ENCODE peak calls at places on chromosomes 2 and 18, in ten cellular contexts. G, U, L, O, W, R, N, Q, E and K are unnamed samples. For H3K27me3 and H3K36me3, the result is how much of the 10 kb centered on the place peaks cover.

GRCh38 chr2:99471635-99472326 is 18.0 kb downstream of the REV1 start:
- DNase-seq in G (no peak), U (no peak), L (no peak), O (no peak), W (no peak), R (no peak), N (no peak), Q (no peak), E (no peak), K (no peak)

GRCh38 chr2:119701352-119701751 is 22.4 kb downstream of the TMEM177 start:
- DNase-seq in G (no peak), U (no peak), L (no peak), O (no peak), W (no peak), R (no peak), N (no peak), Q (no peak), E (no peak), K (no peak)

GRCh38 chr2:129753261-129753660 is 226.2 kb upstream of the RAB6C start:
- DNase-seq in G (no peak), U (no peak), L (no peak), O (no peak), W (no peak), R (no peak), N (no peak), Q (peak), E (no peak), K (no peak)

GRCh38 chr2:30398488-30398887 is 48.6 kb upstream of the LCLAT1 start:
- DNase-seq in G (no peak), U (no peak), L (no peak), O (no peak), W (no peak), R (no peak), N (no peak), Q (no peak), E (no peak), K (no peak)

GRCh38 chr2:232977438-232977971 is 35.6 kb downstream of the NGEF start:
- DNase-seq in G (no peak), U (no peak), L (no peak), O (peak), W (no peak), R (no peak), N (no peak), Q (peak), E (peak), K (no peak)

GRCh38 chr2:57902578-57902977 is 144.0 kb upstream of the VRK2 start:
- DNase-seq in G (no peak), U (no peak), L (no peak), O (no peak), W (no peak), R (no peak), N (no peak), Q (no peak), E (no peak), K (no peak)

GRCh38 chr2:62597323-62597722 is 91.3 kb upstream of the TMEM17 start:
- DNase-seq in G (no peak), U (no peak), L (no peak), O (no peak), W (no peak), R (no peak), N (no peak), Q (no peak), E (no peak), K (no peak)

GRCh38 chr18:10518595-10519273 is 7.1 kb upstream of the NAPG start:
- DNase-seq in G (no peak), U (peak), L (peak), O (peak), W (peak), R (no peak), N (no peak), Q (peak), E (no peak), K (no peak)

GRCh38 chr18:32549248-32549842 is 78.7 kb upstream of the GAREM1 start:
- DNase-seq in G (peak), U (peak), L (peak), O (peak), W (peak), R (peak), N (peak), Q (no peak), E (peak), K (no peak)

GRCh38 chr2:173141666-173142065 is 66.0 kb downstream of the MAP3K20 start:
- DNase-seq in G (no peak), U (no peak), L (no peak), O (no peak), W (no peak), R (no peak), N (no peak), Q (no peak), E (no peak), K (no peak)

GRCh38 chr2:203759692-203760365 is 53.4 kb downstream of the CD28 start:
- DNase-seq in G (no peak), U (no peak), L (no peak), O (no peak), W (no peak), R (no peak), N (no peak), Q (no peak), E (no peak), K (no peak)

GRCh38 chr18:40868110-40868858 is 1086.8 kb upstream of the PIK3C3 start:
- DNase-seq in G (no peak), U (no peak), L (no peak), O (no peak), W (no peak), R (no peak), N (no peak), Q (no peak), E (no peak), K (no peak)

GRCh38 chr2:129849559-129850160 is 129.8 kb upstream of the RAB6C start:
- DNase-seq in G (no peak), U (no peak), L (no peak), O (no peak), W (no peak), R (no peak), N (no peak), Q (no peak), E (no peak), K (peak)

GRCh38 chr2:137123241-137123640 is 357.9 kb downstream of the THSD7B start:
- DNase-seq in G (no peak), U (no peak), L (no peak), O (no peak), W (no peak), R (no peak), N (no peak), Q (no peak), E (no peak), K (no peak)

GRCh38 chr18:22470511-22471181 is 52.9 kb upstream of the CTAGE1 start:
- DNase-seq in G (no peak), U (peak), L (no peak), O (no peak), W (no peak), R (no peak), N (no peak), Q (peak), E (no peak), K (no peak)

GRCh38 chr2:240919161-240919781 is 13.1 kb downstream of the CROCC2 start:
- DNase-seq in G (no peak), U (peak), L (no peak), O (no peak), W (no peak), R (no peak), N (peak), Q (peak), E (peak), K (no peak)

GRCh38 chr2:57760448-57760847 is 286.2 kb upstream of the VRK2 start:
- DNase-seq in G (no peak), U (no peak), L (no peak), O (no peak), W (no peak), R (no peak), N (no peak), Q (no peak), E (no peak), K (no peak)

GRCh38 chr2:108943067-108943350 is 46.0 kb downstream of the EDAR start:
- DNase-seq in G (no peak), U (no peak), L (no peak), O (no peak), W (no peak), R (no peak), N (no peak), Q (no peak), E (no peak), K (no peak)

GRCh38 chr2:147679664-147680502 is 164.9 kb upstream of the ACVR2A start:
- DNase-seq in G (no peak), U (no peak), L (no peak), O (no peak), W (no peak), R (no peak), N (no peak), Q (no peak), E (no peak), K (no peak)

GRCh38 chr18:56377161-56377560 is 261.2 kb downstream of the TXNL1 start:
- DNase-seq in G (no peak), U (no peak), L (peak), O (no peak), W (no peak), R (no peak), N (no peak), Q (no peak), E (no peak), K (no peak)

GRCh38 chr2:96129528-96130120 is 8.7 kb downstream of the ASTL start:
- DNase-seq in G (no peak), U (no peak), L (no peak), O (no peak), W (no peak), R (peak), N (no peak), Q (no peak), E (no peak), K (no peak)

GRCh38 chr2:241339839-241340471 is 16.1 kb upstream of the FARP2 start:
- DNase-seq in G (no peak), U (no peak), L (no peak), O (no peak), W (no peak), R (no peak), N (no peak), Q (no peak), E (no peak), K (no peak)

GRCh38 chr2:212451786-212452200 is 86.8 kb downstream of the ERBB4 start:
- DNase-seq in G (no peak), U (no peak), L (no peak), O (no peak), W (no peak), R (no peak), N (no peak), Q (no peak), E (no peak), K (no peak)

GRCh38 chr18:40414155-40414754 is 1540.8 kb upstream of the PIK3C3 start:
- DNase-seq in G (no peak), U (no peak), L (no peak), O (no peak), W (no peak), R (no peak), N (no peak), Q (no peak), E (no peak), K (no peak)

GRCh38 chr2:55992465-55992864 is 68.9 kb upstream of the EFEMP1 start:
- DNase-seq in G (no peak), U (no peak), L (peak), O (no peak), W (no peak), R (no peak), N (no peak), Q (peak), E (no peak), K (no peak)

GRCh38 chr2:131016826-131017596 is 76.2 kb downstream of the FAM168B start:
- DNase-seq in G (no peak), U (no peak), L (no peak), O (no peak), W (no peak), R (no peak), N (no peak), Q (no peak), E (no peak), K (no peak)

GRCh38 chr2:134677866-134678774 is 40.7 kb downstream of the TMEM163 start:
- DNase-seq in G (no peak), U (no peak), L (no peak), O (no peak), W (no peak), R (no peak), N (no peak), Q (no peak), E (no peak), K (no peak)

GRCh38 chr18:48393776-48394175 is 15.4 kb downstream of the ZBTB7C start:
- DNase-seq in G (no peak), U (no peak), L (no peak), O (no peak), W (no peak), R (no peak), N (no peak), Q (no peak), E (no peak), K (no peak)

GRCh38 chr2:151381266-151381665 is 23.9 kb downstream of the TNFAIP6 start:
- DNase-seq in G (no peak), U (no peak), L (no peak), O (no peak), W (no peak), R (no peak), N (no peak), Q (no peak), E (no peak), K (no peak)

GRCh38 chr2:196113061-196113974 is 44.7 kb upstream of the DNAH7 start:
- DNase-seq in G (no peak), U (no peak), L (no peak), O (no peak), W (no peak), R (no peak), N (no peak), Q (no peak), E (no peak), K (no peak)

GRCh38 chr2:101047774-101048173 is 45.7 kb downstream of the RPL31 start:
- DNase-seq in G (no peak), U (peak), L (no peak), O (no peak), W (peak), R (no peak), N (no peak), Q (no peak), E (no peak), K (no peak)

GRCh38 chr2:105320651-105321215 is 8.8 kb downstream of the TGFBRAP1 start:
- DNase-seq in G (no peak), U (no peak), L (no peak), O (no peak), W (no peak), R (no peak), N (no peak), Q (no peak), E (no peak), K (no peak)

GRCh38 chr2:27663160-27663462 is 303 bp downstream of the SUPT7L start:
- DNase-seq in G (no peak), U (no peak), L (no peak), O (no peak), W (peak), R (no peak), N (no peak), Q (no peak), E (no peak), K (no peak)

GRCh38 chr2:41717883-41718282 is 329.9 kb upstream of the PKDCC start:
- DNase-seq in G (no peak), U (no peak), L (no peak), O (no peak), W (no peak), R (no peak), N (no peak), Q (no peak), E (no peak), K (no peak)

GRCh38 chr2:74847075-74847858 is 13.3 kb downstream of the HK2 start:
- DNase-seq in G (no peak), U (no peak), L (no peak), O (no peak), W (no peak), R (no peak), N (no peak), Q (no peak), E (no peak), K (no peak)

GRCh38 chr2:236308855-236309668 is 44.9 kb upstream of the ASB18 start:
- DNase-seq in G (no peak), U (no peak), L (no peak), O (no peak), W (no peak), R (no peak), N (no peak), Q (no peak), E (no peak), K (no peak)

GRCh38 chr2:41414486-41415230 is 633.2 kb upstream of the PKDCC start:
- DNase-seq in G (no peak), U (no peak), L (no peak), O (no peak), W (no peak), R (no peak), N (no peak), Q (no peak), E (no peak), K (no peak)

GRCh38 chr18:11148655-11149440 is 521 bp downstream of the PIEZO2 start:
- DNase-seq in G (no peak), U (no peak), L (no peak), O (no peak), W (no peak), R (no peak), N (no peak), Q (no peak), E (peak), K (no peak)

GRCh38 chr2:197130318-197130717 is 180.3 kb downstream of the ANKRD44 start:
- DNase-seq in G (peak), U (no peak), L (no peak), O (no peak), W (no peak), R (no peak), N (no peak), Q (no peak), E (no peak), K (peak)

GRCh38 chr2:117834992-117835391 is 20.5 kb downstream of the DDX18 start:
- DNase-seq in G (no peak), U (no peak), L (no peak), O (no peak), W (no peak), R (no peak), N (no peak), Q (no peak), E (no peak), K (no peak)

GRCh38 chr2:117833911-117834310 is 19.4 kb downstream of the DDX18 start:
- DNase-seq in G (no peak), U (no peak), L (no peak), O (no peak), W (no peak), R (no peak), N (no peak), Q (no peak), E (no peak), K (no peak)

GRCh38 chr2:117832332-117832731 is 17.8 kb downstream of the DDX18 start:
- DNase-seq in G (no peak), U (no peak), L (no peak), O (no peak), W (no peak), R (no peak), N (no peak), Q (no peak), E (no peak), K (no peak)

GRCh38 chr2:117832905-117833613 is 18.6 kb downstream of the DDX18 start:
- DNase-seq in G (peak), U (no peak), L (no peak), O (no peak), W (no peak), R (peak), N (no peak), Q (no peak), E (no peak), K (no peak)

DNA sequence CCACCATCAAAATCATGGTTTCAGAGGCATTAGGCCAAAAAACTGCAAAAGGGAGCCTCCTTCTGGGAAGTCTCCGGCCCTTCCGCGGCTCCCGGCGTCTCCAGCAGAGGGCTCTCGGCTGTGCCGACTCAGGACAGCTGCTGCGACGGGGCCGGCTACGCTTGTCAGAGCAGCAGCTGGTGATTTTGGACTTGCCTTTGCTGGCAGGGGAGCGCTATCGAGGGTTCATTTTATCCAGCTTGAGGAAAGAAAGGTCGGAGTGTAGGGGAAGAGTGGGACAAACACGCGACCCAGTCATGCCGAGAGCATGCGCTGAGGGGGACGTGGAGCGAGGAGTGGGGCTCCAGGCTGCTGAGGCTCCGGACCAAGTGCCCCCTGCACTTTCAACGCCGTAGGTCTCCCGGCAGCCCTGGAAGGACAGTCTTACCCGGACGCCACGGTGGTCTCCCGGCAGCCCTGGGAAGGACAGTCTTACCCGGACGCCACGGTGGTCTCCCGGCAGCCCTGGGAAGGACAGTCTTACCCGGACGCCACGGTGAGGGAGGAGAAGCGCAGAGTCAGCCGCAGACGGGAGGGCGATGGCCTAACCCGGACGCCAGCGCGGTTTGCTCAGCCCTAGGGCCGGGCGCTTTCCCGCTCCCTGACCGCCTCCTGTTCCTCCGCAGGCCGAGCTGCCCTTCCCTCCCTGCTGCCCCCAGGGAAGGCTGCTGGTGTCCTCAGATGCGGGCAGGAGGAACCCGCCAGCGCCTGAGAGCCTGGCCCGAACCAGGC is 21.7 kb downstream of the DDX18 start:
- DNase-seq in G (no peak), U (peak), L (peak), O (peak), W (peak), R (peak), N (peak), Q (peak), E (peak), K (peak)
- TF ChIP-seq CTCF in G (peak), U (peak), L (peak), O (peak), W (peak), R (peak), N (peak), Q (peak), E (peak), K (peak)

DNA sequence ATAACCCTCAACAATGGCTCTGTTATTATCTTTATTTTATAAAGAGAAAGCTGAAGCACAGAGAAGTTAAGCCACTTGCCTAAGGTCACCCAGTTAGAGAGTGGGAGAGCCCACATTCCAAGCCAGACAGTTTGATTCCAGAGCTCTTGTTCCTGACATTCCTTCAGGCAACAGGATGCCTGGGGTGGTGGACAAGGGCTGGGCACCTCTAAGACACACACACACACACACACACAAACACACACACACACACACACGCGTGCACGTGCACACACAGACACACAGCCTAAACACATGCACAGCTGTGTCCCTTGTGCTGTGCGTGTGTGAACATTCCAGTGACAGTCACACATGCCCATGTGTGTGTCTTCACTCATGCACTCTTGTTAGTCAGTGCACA is 26.4 kb downstream of the CELF4 start:
- DNase-seq in G (no peak), U (no peak), L (no peak), O (no peak), W (no peak), R (no peak), N (no peak), Q (no peak), E (no peak), K (no peak)
- H3K27me3 ChIP-seq in G (under half), U (half or more), L (under half), O (under half), W (half or more), R (under half), N (under half), Q (under half), E (under half), K (under half)

DNA sequence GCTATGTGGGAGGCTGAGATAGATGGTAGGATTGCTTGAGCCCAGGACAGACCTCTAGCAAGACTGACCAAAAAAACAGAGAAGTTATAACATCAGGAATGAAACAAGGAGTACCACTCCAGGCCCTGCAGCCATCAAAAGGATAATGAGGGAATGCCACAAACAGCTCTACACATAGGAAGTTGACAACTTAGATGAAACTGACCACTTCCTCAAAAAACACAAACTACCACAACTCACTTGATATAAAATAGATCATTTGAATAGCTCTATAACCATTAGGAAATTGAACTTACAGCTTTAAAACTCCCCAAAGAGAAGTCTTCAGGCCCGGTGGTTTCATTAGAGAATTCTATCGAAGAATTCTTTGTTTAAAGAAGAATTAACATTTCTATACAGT is 12.9 kb upstream of the ESPNL start:
- DNase-seq in G (no peak), U (no peak), L (no peak), O (no peak), W (no peak), R (no peak), N (no peak), Q (no peak), E (no peak), K (no peak)
- H3K36me3 ChIP-seq in G (under half), U (under half), L (under half), O (under half), W (under half), R (under half), N (under half), Q (under half), E (under half), K (under half)

GRCh38 chr2:150046211-150046610 is 441.3 kb downstream of the RND3 start:
- DNase-seq in G (no peak), U (no peak), L (no peak), O (no peak), W (no peak), R (no peak), N (no peak), Q (no peak), E (no peak), K (no peak)
- TF ChIP-seq CTCF in G (no peak), U (no peak), L (no peak), O (no peak), W (no peak), R (no peak), N (no peak), Q (no peak), E (no peak), K (no peak)

GRCh38 chr2:19859565-19859964 is 42.2 kb downstream of the TTC32 start:
- DNase-seq in G (no peak), U (no peak), L (no peak), O (no peak), W (no peak), R (no peak), N (no peak), Q (no peak), E (no peak), K (no peak)
- H3K27me3 ChIP-seq in G (under half), U (under half), L (under half), O (under half), W (under half), R (under half), N (under half), Q (under half), E (under half), K (under half)